ENCODE peak calls at places on chromosomes 6 and 20, in five cellular contexts. One of them, this sample, is unnamed.
A peak's percentile ranks its signal among the peaks of the same experiment; 100 is the strongest.

GRCh38 chr6:154154389-154154967 is 115.4 kb downstream of the OPRM1 start:
- DNase-seq in heart left ventricle: no peak
- DNase-seq in left ventricle myocardium inferior: no peak
- DNase-seq in progenitor cell of endocrine pancreas: no peak
- DNase-seq in amygdala: no peak
- DNase-seq in this sample: peak; percentile 49

GRCh38 chr6:45514454-45514853 is 136.7 kb upstream of the SUPT3H start:
- DNase-seq in progenitor cell of endocrine pancreas: no peak
- DNase-seq in left ventricle myocardium inferior: no peak
- DNase-seq in amygdala: no peak
- DNase-seq in heart left ventricle: no peak
- DNase-seq in this sample: no peak

GRCh38 chr20:13205848-13206434 is 15.1 kb upstream of the ISM1 start:
- DNase-seq in heart left ventricle: no peak
- DNase-seq in amygdala: no peak
- DNase-seq in left ventricle myocardium inferior: no peak
- DNase-seq in progenitor cell of endocrine pancreas: no peak
- DNase-seq in this sample: no peak

GRCh38 chr6:133551847-133552331 is 310.7 kb downstream of the EYA4 start:
- DNase-seq in left ventricle myocardium inferior: peak; percentile 28
- DNase-seq in amygdala: no peak
- DNase-seq in heart left ventricle: peak; percentile 62
- DNase-seq in progenitor cell of endocrine pancreas: no peak
- DNase-seq in this sample: no peak

GRCh38 chr6:89145962-89146747 is at the start of gene PM20D2:
- DNase-seq in left ventricle myocardium inferior: peak; percentile 65
- DNase-seq in progenitor cell of endocrine pancreas: peak; percentile 62
- DNase-seq in amygdala: peak; percentile 20
- DNase-seq in heart left ventricle: peak; percentile 75
- DNase-seq in this sample: peak; percentile 66

GRCh38 chr6:145904391-145904790 is 59.8 kb downstream of the SHPRH start:
- DNase-seq in left ventricle myocardium inferior: no peak
- DNase-seq in progenitor cell of endocrine pancreas: no peak
- DNase-seq in heart left ventricle: no peak
- DNase-seq in amygdala: no peak
- DNase-seq in this sample: no peak

GRCh38 chr6:18265787-18266523 is 1.6 kb upstream of the DEK start:
- DNase-seq in progenitor cell of endocrine pancreas: no peak
- DNase-seq in heart left ventricle: no peak
- DNase-seq in amygdala: no peak
- DNase-seq in left ventricle myocardium inferior: no peak
- DNase-seq in this sample: no peak

GRCh38 chr6:37113976-37114375 is 56.0 kb upstream of the PIM1 start:
- DNase-seq in left ventricle myocardium inferior: no peak
- DNase-seq in amygdala: no peak
- DNase-seq in progenitor cell of endocrine pancreas: no peak
- DNase-seq in heart left ventricle: no peak
- DNase-seq in this sample: no peak

GRCh38 chr6:107114872-107115694 is at the start of gene BEND3:
- DNase-seq in progenitor cell of endocrine pancreas: peak; percentile 40
- DNase-seq in heart left ventricle: no peak
- DNase-seq in amygdala: peak; percentile 6
- DNase-seq in left ventricle myocardium inferior: peak; percentile 40
- DNase-seq in this sample: peak; percentile 15

GRCh38 chr6:3908223-3908622 is 59.0 kb downstream of the FAM50B start:
- DNase-seq in heart left ventricle: no peak
- DNase-seq in left ventricle myocardium inferior: no peak
- DNase-seq in progenitor cell of endocrine pancreas: no peak
- DNase-seq in amygdala: no peak
- DNase-seq in this sample: no peak

GRCh38 chr20:53162251-53162835 is 190.2 kb downstream of the TSHZ2 start:
- DNase-seq in left ventricle myocardium inferior: peak; percentile 29
- DNase-seq in amygdala: no peak
- DNase-seq in progenitor cell of endocrine pancreas: no peak
- DNase-seq in heart left ventricle: peak; percentile 30
- DNase-seq in this sample: no peak

GRCh38 chr6:21595265-21595950 is 1.9 kb downstream of the SOX4 start:
- DNase-seq in heart left ventricle: peak; percentile 42
- DNase-seq in left ventricle myocardium inferior: peak; percentile 29
- DNase-seq in progenitor cell of endocrine pancreas: no peak
- DNase-seq in amygdala: no peak
- DNase-seq in this sample: no peak

GRCh38 chr6:52384145-52384766 is 22.3 kb downstream of the PAQR8 start:
- DNase-seq in heart left ventricle: no peak
- DNase-seq in progenitor cell of endocrine pancreas: no peak
- DNase-seq in amygdala: no peak
- DNase-seq in left ventricle myocardium inferior: no peak
- DNase-seq in this sample: no peak

GRCh38 chr6:8243462-8243861 is 141.1 kb upstream of the EEF1E1 start:
- DNase-seq in heart left ventricle: no peak
- DNase-seq in amygdala: no peak
- DNase-seq in progenitor cell of endocrine pancreas: no peak
- DNase-seq in left ventricle myocardium inferior: no peak
- DNase-seq in this sample: no peak